ENCODE peak calls at places on chromosome 2, in ten cellular contexts. T is CD8-positive, alpha-beta T cell; A is bronchial epithelial cell; Q is HL-60; Y is neural progenitor cell; J is heart right ventricle; U is Panc1; E is AG04449; I is epithelial cell of esophagus; N is heart left ventricle. L is an unnamed sample.

GRCh38 chr2:165078913-165079312 is 123.6 kb upstream of the SLC38A11 start:
- DNase-seq in U (no peak), J (no peak), T (no peak), N (no peak), I (no peak), A (no peak), Y (no peak), E (no peak), Q (no peak), L (no peak)

GRCh38 chr2:44912660-44913059 is 28.8 kb upstream of the SIX3 start:
- DNase-seq in E (no peak), U (no peak), A (peak), T (no peak), Q (no peak), I (peak), J (no peak), N (no peak), Y (no peak), L (no peak)

GRCh38 chr2:23599691-23600090 is 214.7 kb downstream of the KLHL29 start:
- DNase-seq in J (no peak), Q (no peak), A (no peak), T (no peak), U (no peak), E (no peak), I (no peak), Y (no peak), N (no peak), L (no peak)

GRCh38 chr2:108449410-108450200 is 599 bp downstream of the GCC2 start:
- DNase-seq in A (peak), U (no peak), Q (peak), T (no peak), J (no peak), E (no peak), I (peak), N (no peak), Y (no peak), L (no peak)

GRCh38 chr2:102967451-102967850 is 205.6 kb downstream of the TMEM182 start:
- DNase-seq in T (no peak), A (no peak), Y (no peak), U (no peak), J (no peak), N (no peak), Q (no peak), E (no peak), I (no peak), L (no peak)

GRCh38 chr2:31522742-31523141 is 58.0 kb downstream of the SRD5A2 start:
- DNase-seq in E (no peak), N (no peak), Q (no peak), J (no peak), T (no peak), I (no peak), Y (no peak), A (no peak), U (no peak), L (no peak)

GRCh38 chr2:1538663-1539062 is 125.4 kb downstream of the TPO start:
- DNase-seq in Q (no peak), U (no peak), J (no peak), A (peak), N (no peak), E (no peak), T (no peak), I (peak), Y (peak), L (peak)

GRCh38 chr2:98509542-98510321 is 65.1 kb downstream of the INPP4A start:
- DNase-seq in Y (no peak), J (no peak), Q (no peak), N (no peak), E (no peak), A (no peak), I (no peak), T (no peak), U (no peak), L (no peak)

GRCh38 chr2:46315103-46315890 is 18.1 kb downstream of the EPAS1 start:
- DNase-seq in J (peak), U (peak), Q (no peak), E (peak), I (peak), T (no peak), A (peak), Y (no peak), N (peak), L (peak)

GRCh38 chr2:217593732-217594131 is 409.1 kb downstream of the TNS1 start:
- DNase-seq in J (no peak), Y (no peak), A (no peak), E (no peak), U (no peak), Q (no peak), T (no peak), I (no peak), N (no peak), L (no peak)

GRCh38 chr2:48694143-48694542 is 61.4 kb downstream of the LHCGR start:
- DNase-seq in Q (no peak), E (no peak), A (peak), U (no peak), N (no peak), J (no peak), I (peak), T (no peak), Y (peak), L (no peak)

GRCh38 chr2:237754849-237755248 is 43.7 kb upstream of the RBM44 start:
- DNase-seq in T (no peak), Q (no peak), E (no peak), U (no peak), Y (no peak), A (no peak), J (no peak), N (no peak), I (no peak), L (no peak)

GRCh38 chr2:171013851-171014250 is 84.8 kb downstream of the GORASP2 start:
- DNase-seq in E (no peak), N (no peak), I (no peak), Q (no peak), Y (no peak), A (no peak), T (no peak), U (no peak), J (no peak), L (no peak)

GRCh38 chr2:15212249-15212648 is 348.9 kb downstream of the NBAS start:
- DNase-seq in J (no peak), Q (no peak), E (no peak), I (no peak), N (no peak), U (no peak), T (no peak), A (no peak), Y (no peak), L (no peak)

GRCh38 chr2:159042115-159042850 is 73.8 kb downstream of the TANC1 start:
- DNase-seq in E (no peak), U (no peak), J (peak), I (peak), A (peak), N (no peak), Q (no peak), T (no peak), Y (no peak), L (no peak)

GRCh38 chr2:8049851-8050571 is 631.8 kb upstream of the ID2 start:
- DNase-seq in U (no peak), Y (no peak), J (no peak), Q (no peak), A (peak), T (no peak), E (no peak), N (no peak), I (peak), L (no peak)

GRCh38 chr2:187429989-187430388 is 18.1 kb downstream of the CALCRL start:
- DNase-seq in U (no peak), I (peak), N (no peak), Y (no peak), T (no peak), E (peak), Q (no peak), A (peak), J (no peak), L (no peak)

GRCh38 chr2:75523313-75524275 is 37.1 kb downstream of the EVA1A start:
- DNase-seq in I (peak), U (no peak), Y (no peak), T (no peak), A (peak), J (no peak), N (no peak), Q (no peak), E (no peak), L (no peak)

GRCh38 chr2:14720319-14720718 is 87.8 kb downstream of the LRATD1 start:
- DNase-seq in N (no peak), Y (no peak), A (peak), Q (no peak), J (no peak), U (no peak), T (no peak), I (peak), E (no peak), L (no peak)

GRCh38 chr2:46434851-46435273 is 44.5 kb upstream of the TMEM247 start:
- DNase-seq in N (no peak), Q (no peak), U (no peak), A (peak), T (no peak), Y (no peak), I (peak), E (peak), J (no peak), L (no peak)

GRCh38 chr2:163970058-163970806 is 234.4 kb upstream of the FIGN start:
- DNase-seq in N (no peak), T (no peak), J (no peak), Q (no peak), I (no peak), E (no peak), Y (no peak), U (no peak), A (no peak), L (no peak)

GRCh38 chr2:109690822-109691541 is 76.8 kb downstream of the SOWAHC start:
- DNase-seq in I (peak), Q (no peak), A (no peak), N (peak), T (no peak), U (no peak), J (peak), Y (no peak), E (no peak), L (peak)

GRCh38 chr2:43220982-43221659 is 5.3 kb downstream of the ZFP36L2 start:
- DNase-seq in U (no peak), A (peak), Q (peak), Y (peak), E (no peak), N (peak), J (peak), I (peak), T (peak), L (peak)

GRCh38 chr2:207734264-207734635 is 22.8 kb downstream of the CCNYL1 start:
- DNase-seq in E (no peak), Y (no peak), T (no peak), A (peak), U (no peak), J (no peak), N (no peak), I (peak), Q (peak), L (no peak)

GRCh38 chr2:162333968-162334367 is 10.0 kb upstream of the GCA start:
- DNase-seq in Q (peak), T (no peak), N (no peak), J (no peak), A (peak), U (no peak), Y (peak), I (peak), E (no peak), L (no peak)

GRCh38 chr2:215664847-215665525 is 229.1 kb upstream of the FN1 start:
- DNase-seq in N (no peak), A (peak), E (peak), I (peak), Y (no peak), Q (peak), T (no peak), J (no peak), U (no peak), L (no peak)

GRCh38 chr2:230814616-230815015 is 50.1 kb upstream of the ITM2C start:
- DNase-seq in J (no peak), Y (peak), Q (no peak), T (no peak), I (no peak), U (no peak), A (no peak), N (no peak), E (no peak), L (no peak)

GRCh38 chr2:33746401-33746800 is 147.3 kb upstream of the FAM98A start:
- DNase-seq in U (no peak), I (no peak), J (no peak), N (no peak), T (no peak), E (no peak), A (peak), Q (no peak), Y (no peak), L (no peak)

GRCh38 chr2:12675352-12675795 is 41.4 kb upstream of the TRIB2 start:
- DNase-seq in U (no peak), J (no peak), Q (no peak), E (no peak), Y (no peak), A (peak), I (peak), T (no peak), N (peak), L (no peak)

GRCh38 chr2:32864761-32865160 is 82.0 kb upstream of the LTBP1 start:
- DNase-seq in U (no peak), I (no peak), A (no peak), Y (no peak), Q (no peak), T (no peak), J (no peak), N (no peak), E (peak), L (no peak)

GRCh38 chr2:173278794-173279527 is 75.7 kb upstream of the CDCA7 start:
- DNase-seq in Y (no peak), T (no peak), Q (no peak), A (peak), U (no peak), I (peak), J (no peak), E (no peak), N (no peak), L (no peak)

GRCh38 chr2:239395524-239395923 is 5.3 kb downstream of the HDAC4 start:
- DNase-seq in A (no peak), T (no peak), I (no peak), N (no peak), E (no peak), Q (no peak), J (no peak), Y (no peak), U (no peak), L (no peak)

GRCh38 chr2:208854717-208855116 is 448.1 kb downstream of the PTH2R start:
- DNase-seq in Q (no peak), J (no peak), E (no peak), U (no peak), Y (no peak), A (no peak), N (no peak), I (no peak), T (no peak), L (no peak)

GRCh38 chr2:133957724-133958123 is 296.1 kb upstream of the MGAT5 start:
- DNase-seq in T (no peak), A (no peak), E (no peak), I (no peak), U (no peak), J (no peak), Q (no peak), Y (no peak), N (no peak), L (no peak)

GRCh38 chr2:169732583-169733358 is 861 bp upstream of the KLHL23 start:
- DNase-seq in Q (peak), T (no peak), U (no peak), E (no peak), N (no peak), A (no peak), I (no peak), Y (no peak), J (no peak), L (no peak)
- H3K4me3 ChIP-seq in Q (peak), T (peak), U (peak), E (peak), N (peak), A (no peak), I (peak), Y (peak), J (peak), L (peak)

GRCh38 chr2:80311304-80311703 is 6.8 kb upstream of the LRRTM1 start:
- DNase-seq in I (no peak), U (no peak), A (peak), E (no peak), J (no peak), T (no peak), N (no peak), Y (no peak), Q (no peak), L (no peak)
- H3K4me3 ChIP-seq in I (no peak), U (no peak), A (no peak), E (no peak), J (no peak), T (no peak), N (no peak), Y (no peak), Q (no peak), L (no peak)

GRCh38 chr2:68245672-68246071 is 6.7 kb downstream of the PPP3R1 start:
- DNase-seq in Y (no peak), N (no peak), U (no peak), A (no peak), I (no peak), J (no peak), T (no peak), E (no peak), Q (no peak), L (no peak)

GRCh38 chr2:68250652-68251186 is 1.6 kb downstream of the PPP3R1 start:
- DNase-seq in A (peak), Q (no peak), U (no peak), T (no peak), E (no peak), Y (no peak), N (no peak), I (peak), J (no peak), L (no peak)

GRCh38 chr2:68248806-68249205 is 3.5 kb downstream of the PPP3R1 start:
- DNase-seq in J (no peak), T (no peak), E (no peak), U (no peak), Y (no peak), A (no peak), Q (peak), N (no peak), I (no peak), L (no peak)

GRCh38 chr2:68250196-68250595 is 2.1 kb downstream of the PPP3R1 start:
- DNase-seq in A (no peak), N (no peak), J (no peak), E (no peak), I (no peak), U (no peak), Q (peak), Y (no peak), T (no peak), L (no peak)

GRCh38 chr2:68248361-68248760 is 4.0 kb downstream of the PPP3R1 start:
- DNase-seq in N (no peak), U (no peak), Q (no peak), I (no peak), A (no peak), T (no peak), J (no peak), Y (no peak), E (no peak), L (no peak)
- H3K4me3 ChIP-seq in N (no peak), U (no peak), Q (no peak), I (no peak), A (no peak), T (no peak), J (no peak), Y (no peak), E (no peak), L (no peak)

GRCh38 chr2:9097239-9097638 is 93.8 kb upstream of the MBOAT2 start:
- DNase-seq in E (no peak), I (no peak), Q (no peak), A (no peak), T (no peak), J (no peak), Y (no peak), N (no peak), U (no peak), L (peak)

GRCh38 chr2:9096761-9097160 is 93.3 kb upstream of the MBOAT2 start:
- DNase-seq in A (no peak), Q (no peak), I (no peak), U (no peak), E (no peak), N (no peak), J (no peak), Y (no peak), T (no peak), L (no peak)

GRCh38 chr2:9094117-9094516 is 90.6 kb upstream of the MBOAT2 start:
- DNase-seq in A (no peak), I (no peak), Q (no peak), T (no peak), J (no peak), U (no peak), N (no peak), E (no peak), Y (no peak), L (peak)

GRCh38 chr2:9095226-9095625 is 91.7 kb upstream of the MBOAT2 start:
- DNase-seq in U (no peak), Y (no peak), A (no peak), J (no peak), I (no peak), N (no peak), Q (no peak), E (no peak), T (no peak), L (peak)

DNA sequence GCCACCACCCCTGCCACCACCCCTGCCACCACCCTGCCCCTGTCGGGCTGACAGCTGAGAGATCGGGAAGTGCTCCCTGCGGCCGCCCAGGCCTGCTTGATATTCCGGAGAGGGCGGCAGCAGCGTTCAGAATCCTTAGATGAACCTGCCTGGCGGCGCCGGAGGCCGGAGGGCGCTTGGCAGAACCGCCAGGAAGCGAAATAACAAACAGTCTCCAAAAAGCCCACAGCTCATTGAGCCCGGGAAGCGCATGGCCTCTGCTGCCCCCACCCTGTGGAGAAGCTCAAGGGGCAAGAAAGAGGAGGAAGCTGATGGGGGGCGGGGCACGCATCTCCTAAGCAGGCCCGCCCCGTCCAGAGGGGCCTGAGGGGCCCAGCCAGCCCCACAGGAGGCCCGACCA is 92.2 kb upstream of the MBOAT2 start:
- DNase-seq in J (peak), U (no peak), A (no peak), N (peak), Q (no peak), I (peak), Y (peak), E (no peak), T (no peak), L (peak)
- H3K4me3 ChIP-seq in J (no peak), U (no peak), A (no peak), N (peak), Q (no peak), I (no peak), Y (no peak), E (no peak), T (no peak), L (no peak)

GRCh38 chr2:235028646-235029045 is 76.8 kb downstream of the SH3BP4 start:
- DNase-seq in I (peak), J (no peak), Q (no peak), E (no peak), U (no peak), N (peak), A (no peak), Y (no peak), T (no peak), L (no peak)
- H3K4me3 ChIP-seq in I (no peak), J (no peak), Q (no peak), E (peak), U (no peak), N (no peak), A (no peak), Y (no peak), T (no peak), L (no peak)

DNA sequence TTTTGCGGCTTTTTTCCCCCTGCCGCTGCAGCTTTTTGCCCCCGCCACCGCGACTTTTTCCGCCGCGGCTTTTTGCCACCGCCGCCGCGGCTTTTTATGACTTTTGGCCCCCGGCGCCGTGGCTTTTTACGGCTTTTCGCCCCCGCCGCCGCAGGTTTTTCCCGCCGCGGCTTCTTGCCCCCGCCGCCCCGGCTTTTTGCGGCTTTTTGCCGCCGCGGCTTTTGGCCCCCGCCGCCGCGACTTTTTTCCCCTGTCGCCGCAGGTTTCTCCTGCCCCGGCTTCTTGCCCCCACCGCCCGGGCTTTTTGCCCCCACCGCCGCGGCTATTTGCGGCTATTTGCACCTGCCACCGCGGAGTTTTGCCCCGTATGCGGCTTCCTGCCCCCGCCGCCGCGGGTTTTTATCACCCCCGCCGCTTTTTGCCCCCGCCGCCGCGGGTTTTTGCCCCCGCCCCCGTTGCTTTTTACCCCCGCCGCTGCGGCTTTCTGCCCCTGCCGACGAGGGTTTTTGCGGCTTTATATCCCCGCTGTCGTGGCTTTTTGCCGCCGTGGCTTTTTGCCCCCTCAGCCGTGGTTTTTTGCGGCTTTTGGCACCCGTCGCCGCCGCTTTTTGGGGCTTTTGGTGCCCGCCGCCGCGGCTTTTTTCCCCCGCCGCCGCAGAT is 2750.9 kb downstream of the RPIA start:
- DNase-seq in I (no peak), J (peak), A (no peak), U (no peak), Q (no peak), N (peak), T (no peak), E (no peak), Y (peak), L (peak)
- H3K4me3 ChIP-seq in I (peak), J (peak), A (peak), U (peak), Q (peak), N (peak), T (no peak), E (peak), Y (no peak), L (peak)

GRCh38 chr2:104866122-104866864 is 12.4 kb downstream of the POU3F3 start:
- DNase-seq in Y (no peak), T (no peak), Q (no peak), E (no peak), J (no peak), I (no peak), U (no peak), A (no peak), N (no peak), L (no peak)
- H3K4me3 ChIP-seq in Y (no peak), T (no peak), Q (no peak), E (no peak), J (no peak), I (no peak), U (no peak), A (no peak), N (no peak), L (no peak)